ENCODE peak calls at places on chromosomes 4 and X, in eight cellular contexts. H is tibial nerve, M is kidney epithelial cell, I is astrocyte of the spinal cord, T is dorsolateral prefrontal cortex, U is cardiac muscle cell, E is heart left ventricle, N is PC-3. K is an unnamed sample.

GRCh38 chrX:22300130-22300529 is 27.4 kb downstream of the CBLL2 start:
- DNase-seq in E (peak), M (peak), U (peak), N (peak), I (peak), H (no peak), T (no peak), K (no peak)

GRCh38 chrX:40318796-40319195 is 221.0 kb upstream of the BCOR start:
- DNase-seq in U (no peak), E (no peak), T (no peak), H (no peak), M (no peak), N (no peak), I (no peak), K (no peak)

GRCh38 chr4:145933134-145933533 is 5.5 kb downstream of the ZNF827 start:
- DNase-seq in I (no peak), M (no peak), N (no peak), E (no peak), H (no peak), U (no peak), T (no peak), K (no peak)

GRCh38 chrX:123087326-123087725 is 96.8 kb upstream of the GRIA3 start:
- DNase-seq in N (peak), H (no peak), E (no peak), M (peak), T (no peak), I (no peak), U (no peak), K (no peak)

GRCh38 chr4:5037553-5038551 is 13.4 kb upstream of the STK32B start:
- DNase-seq in H (peak), E (no peak), N (peak), M (peak), T (no peak), I (peak), U (no peak), K (peak)

GRCh38 chr4:78710536-78710935 is 65.6 kb upstream of the BMP2K start:
- DNase-seq in I (no peak), U (no peak), N (peak), T (no peak), M (no peak), H (no peak), E (no peak), K (no peak)

GRCh38 chr4:78451407-78451806 is 100.2 kb upstream of the ANXA3 start:
- DNase-seq in E (no peak), U (no peak), N (no peak), M (no peak), H (no peak), I (no peak), T (no peak), K (no peak)

GRCh38 chr4:107721436-107722090 is 1.5 kb upstream of the PAPSS1 start:
- DNase-seq in I (no peak), T (no peak), M (no peak), N (no peak), U (peak), H (no peak), E (no peak), K (no peak)

GRCh38 chr4:81136161-81136910 is 78.7 kb downstream of the PRKG2 start:
- DNase-seq in T (no peak), M (no peak), H (peak), I (peak), E (no peak), U (no peak), N (peak), K (no peak)

GRCh38 chr4:74540193-74540592 is 95.3 kb downstream of the AREG start:
- DNase-seq in H (no peak), M (no peak), N (peak), E (no peak), T (no peak), U (no peak), I (peak), K (no peak)

GRCh38 chr4:89000844-89001360 is 56.1 kb downstream of the FAM13A start:
- DNase-seq in N (peak), T (no peak), M (no peak), E (no peak), U (no peak), H (no peak), I (peak), K (no peak)

GRCh38 chr4:145795535-145795934 is 115.6 kb downstream of the C4orf51 start:
- DNase-seq in T (no peak), N (no peak), U (no peak), E (no peak), I (no peak), H (no peak), M (no peak), K (no peak)

GRCh38 chr4:177182156-177182555 is 127.5 kb upstream of the NEIL3 start:
- DNase-seq in T (no peak), I (no peak), E (no peak), U (no peak), H (no peak), M (no peak), N (no peak), K (no peak)

GRCh38 chr4:165378763-165379631 is at the start of gene CPE:
- DNase-seq in U (peak), M (no peak), I (peak), E (peak), N (peak), H (peak), T (peak), K (peak)

GRCh38 chr4:2939383-2940243 is 23.6 kb downstream of the NOP14 start:
- DNase-seq in M (no peak), T (peak), E (no peak), N (no peak), H (no peak), I (no peak), U (no peak), K (no peak)

GRCh38 chrX:140432328-140433025 is 72.4 kb downstream of the SOX3 start:
- DNase-seq in I (peak), H (no peak), T (peak), U (no peak), E (peak), N (no peak), M (no peak), K (peak)

GRCh38 chr4:4542824-4543485 is 1.1 kb upstream of the STX18 start:
- DNase-seq in H (no peak), I (no peak), T (no peak), M (no peak), U (peak), N (no peak), E (no peak), K (no peak)

GRCh38 chrX:40544343-40545250 is 36.2 kb upstream of the ATP6AP2 start:
- DNase-seq in M (no peak), H (no peak), N (peak), U (no peak), E (no peak), T (no peak), I (no peak), K (no peak)

GRCh38 chr4:23956601-23957364 is 66.9 kb upstream of the PPARGC1A start:
- DNase-seq in T (no peak), U (no peak), E (no peak), N (no peak), H (no peak), M (no peak), I (no peak), K (no peak)

GRCh38 chr4:146252941-146253340 is 38.6 kb downstream of the REELD1 start:
- DNase-seq in T (no peak), E (no peak), H (no peak), M (no peak), N (no peak), I (no peak), U (no peak), K (no peak)

GRCh38 chrX:101078716-101079115 is at the start of gene TMEM35A:
- DNase-seq in I (peak), M (no peak), U (peak), E (no peak), H (no peak), T (no peak), N (no peak), K (no peak)
- H3K4me3 ChIP-seq in I (peak), M (peak), U (peak), E (peak), H (peak), T (peak), N (no peak), K (peak)

DNA sequence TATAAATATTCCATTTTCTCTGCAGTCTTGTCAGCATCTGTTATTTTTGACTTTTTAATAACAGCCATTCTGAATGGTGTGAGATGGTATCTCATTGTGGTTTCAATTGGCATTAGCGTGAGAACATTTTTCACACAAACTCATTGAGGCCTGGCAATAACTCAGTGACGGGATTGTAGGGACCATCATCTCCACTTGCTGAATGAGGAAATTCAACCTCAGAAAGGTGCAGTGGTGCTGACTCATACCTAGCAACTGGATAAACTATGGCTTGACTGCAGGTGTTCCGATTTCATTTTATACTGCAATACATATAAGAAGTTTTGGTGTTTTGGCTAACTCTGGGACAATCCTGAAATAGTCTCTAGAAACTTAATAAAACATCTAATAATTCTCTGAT is 88.3 kb upstream of the DDIT4L start:
- DNase-seq in N (no peak), I (no peak), E (no peak), H (no peak), U (no peak), T (no peak), M (peak), K (no peak)
- H3K4me3 ChIP-seq in N (no peak), I (no peak), E (no peak), H (no peak), U (no peak), T (no peak), M (no peak), K (no peak)

GRCh38 chr4:182147391-182147790 is 95.8 kb upstream of the TENM3 start:
- DNase-seq in T (no peak), H (no peak), E (no peak), M (no peak), N (no peak), U (no peak), I (no peak), K (no peak)
- H3K4me3 ChIP-seq in T (no peak), H (no peak), E (no peak), M (no peak), N (no peak), U (no peak), I (no peak), K (no peak)

GRCh38 chr4:7192252-7193039 is at the start of gene SORCS2:
- DNase-seq in E (peak), M (no peak), H (peak), T (peak), N (peak), U (peak), I (peak), K (peak)
- H3K4me3 ChIP-seq in E (peak), M (peak), H (peak), T (peak), N (peak), U (peak), I (peak), K (peak)

DNA sequence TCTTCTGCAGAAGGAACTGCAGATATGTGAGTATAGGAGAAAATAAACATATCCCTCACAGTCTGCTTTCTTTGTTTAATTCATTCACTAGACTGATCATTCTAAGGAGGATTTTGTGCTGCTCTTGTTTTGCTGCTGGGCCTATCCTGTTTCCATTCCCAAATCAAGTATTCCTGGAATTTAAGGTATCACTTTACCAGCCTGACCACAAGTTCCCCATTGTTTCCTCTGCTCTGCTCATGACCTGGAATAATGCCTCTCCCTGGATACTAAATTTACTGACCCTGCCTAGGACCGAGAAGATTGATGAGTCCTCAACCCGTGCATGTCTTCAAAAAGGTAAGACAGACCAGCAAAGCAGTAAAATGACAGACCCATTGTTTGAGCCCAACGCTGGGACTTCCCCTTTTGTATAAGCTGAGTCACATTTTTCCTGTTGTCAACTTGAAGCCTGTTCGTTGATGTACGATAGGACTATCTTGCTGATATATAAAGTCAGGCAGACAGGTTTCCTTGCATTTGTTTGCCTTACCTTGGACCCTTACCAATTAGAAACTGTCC is 85.5 kb upstream of the TET2 start:
- DNase-seq in U (no peak), T (no peak), H (no peak), M (peak), I (peak), E (no peak), N (peak), K (no peak)
- H3K4me3 ChIP-seq in U (no peak), T (no peak), H (no peak), M (no peak), I (no peak), E (no peak), N (peak), K (no peak)

GRCh38 chrX:70434914-70435586 is 9.6 kb upstream of the DLG3 start:
- DNase-seq in E (peak), H (no peak), M (no peak), U (peak), T (no peak), N (no peak), I (peak), K (peak)
- H3K4me3 ChIP-seq in E (peak), H (peak), M (peak), U (peak), T (peak), N (peak), I (peak), K (peak)

DNA sequence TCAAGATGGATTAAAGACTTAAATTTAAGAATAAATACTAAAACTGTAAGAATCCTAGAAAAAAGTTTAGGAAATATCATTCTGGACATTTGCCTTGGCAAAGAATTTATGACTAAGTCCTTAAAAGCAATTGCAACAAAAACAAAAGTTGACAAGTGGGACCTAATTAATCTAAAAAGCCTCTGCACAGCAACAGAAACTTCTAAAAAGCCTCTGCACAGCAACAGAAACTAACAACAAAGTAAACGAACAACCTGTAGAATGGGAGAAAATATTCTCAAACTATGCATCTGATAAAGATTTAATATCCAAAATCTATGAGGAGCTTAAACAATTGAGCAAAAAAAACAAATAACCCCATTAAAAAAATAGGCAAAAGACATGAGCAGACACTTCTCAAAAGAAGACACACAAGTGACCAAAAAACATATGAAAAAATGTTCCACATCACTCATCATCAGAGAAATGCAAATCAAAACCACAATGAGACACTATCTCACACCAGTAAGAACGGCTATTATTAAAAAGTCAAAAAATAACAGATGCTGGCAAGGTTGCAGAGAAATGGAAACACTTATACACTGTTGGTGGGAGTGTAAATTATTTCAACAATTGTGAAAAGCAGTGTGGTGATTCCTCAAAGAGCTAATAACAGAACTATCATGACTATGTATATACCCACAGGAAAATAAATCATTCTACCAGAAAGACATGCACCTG is 5.5 kb upstream of the OPRPN start:
- DNase-seq in H (no peak), I (no peak), T (no peak), N (no peak), E (no peak), M (no peak), U (no peak), K (no peak)
- H3K4me3 ChIP-seq in H (no peak), I (no peak), T (no peak), N (no peak), E (no peak), M (no peak), U (no peak), K (no peak)